ENCODE peak calls at places on chromosomes 12 and 14, in eight cellular contexts. I is osteoblast; W is CD8-positive, alpha-beta T cell; B is right atrium auricular region; T is adrenal gland; C is A549; G is hepatocyte; A is esophagus squamous epithelium. D is an unnamed sample.

GRCh38 chr14:73786632-73786941 is 65.0 kb upstream of the PTGR2 start:
- DNase-seq in I (no peak), W (no peak), B (no peak), T (peak), C (peak), G (peak), A (no peak), D (peak)

GRCh38 chr12:104865080-104865479 is 93.0 kb downstream of the SLC41A2 start:
- DNase-seq in I (no peak), W (no peak), B (no peak), T (no peak), C (no peak), G (no peak), A (no peak), D (no peak)

GRCh38 chr12:13195848-13196301 is 651 bp upstream of the EMP1 start:
- DNase-seq in I (no peak), W (no peak), B (no peak), T (no peak), C (peak), G (peak), A (no peak), D (no peak)

GRCh38 chr12:61188801-61189595 is 1071.2 kb upstream of the USP15 start:
- DNase-seq in I (no peak), W (no peak), B (no peak), T (no peak), C (no peak), G (no peak), A (no peak), D (no peak)

GRCh38 chr14:60640859-60641721 is 8.2 kb downstream of the SIX1 start:
- DNase-seq in I (no peak), W (no peak), B (no peak), T (no peak), C (no peak), G (no peak), A (no peak), D (no peak)

GRCh38 chr14:80570930-80571298 is 359.6 kb upstream of the DIO2 start:
- DNase-seq in I (no peak), W (no peak), B (no peak), T (no peak), C (no peak), G (no peak), A (no peak), D (no peak)

GRCh38 chr14:85528882-85529585 is 910 bp upstream of the FLRT2 start:
- DNase-seq in I (no peak), W (no peak), B (no peak), T (no peak), C (peak), G (peak), A (no peak), D (peak)

GRCh38 chr12:78118486-78118885 is 287.8 kb downstream of the NAV3 start:
- DNase-seq in I (peak), W (no peak), B (no peak), T (no peak), C (no peak), G (no peak), A (no peak), D (no peak)

GRCh38 chr12:79262938-79263337 is 398.4 kb downstream of the SYT1 start:
- DNase-seq in I (no peak), W (no peak), B (no peak), T (no peak), C (no peak), G (no peak), A (no peak), D (peak)

GRCh38 chr12:59736359-59736758 is 140.5 kb downstream of the SLC16A7 start:
- DNase-seq in I (no peak), W (no peak), B (no peak), T (no peak), C (no peak), G (no peak), A (no peak), D (no peak)

GRCh38 chr12:27436029-27436428 is 10.5 kb upstream of the SMCO2 start:
- DNase-seq in I (no peak), W (no peak), B (no peak), T (no peak), C (no peak), G (no peak), A (no peak), D (no peak)

GRCh38 chr12:107443320-107444090 is 242.1 kb upstream of the PWP1 start:
- DNase-seq in I (no peak), W (no peak), B (no peak), T (no peak), C (no peak), G (no peak), A (no peak), D (no peak)

GRCh38 chr14:29663281-29663801 is 264.3 kb downstream of the PRKD1 start:
- DNase-seq in I (no peak), W (no peak), B (no peak), T (no peak), C (no peak), G (no peak), A (no peak), D (peak)

GRCh38 chr12:103334447-103334846 is 161.3 kb downstream of the C12orf42 start:
- DNase-seq in I (no peak), W (no peak), B (no peak), T (no peak), C (no peak), G (no peak), A (no peak), D (no peak)

GRCh38 chr12:87021400-87021799 is 765.2 kb upstream of the MGAT4C start:
- DNase-seq in I (no peak), W (no peak), B (no peak), T (no peak), C (peak), G (no peak), A (no peak), D (no peak)

GRCh38 chr14:104086661-104087461 is 1.4 kb downstream of the ASPG start:
- DNase-seq in I (peak), W (no peak), B (no peak), T (peak), C (no peak), G (peak), A (no peak), D (no peak)

GRCh38 chr12:113852695-113853490 is 113.2 kb downstream of the RBM19 start:
- DNase-seq in I (peak), W (no peak), B (no peak), T (no peak), C (no peak), G (no peak), A (no peak), D (no peak)

GRCh38 chr14:61128382-61129167 is 147.5 kb downstream of the SLC38A6 start:
- DNase-seq in I (peak), W (no peak), B (no peak), T (no peak), C (no peak), G (no peak), A (no peak), D (no peak)

GRCh38 chr12:53659011-53659551 is 16.8 kb downstream of the ATP5MC2 start:
- DNase-seq in I (peak), W (no peak), B (peak), T (peak), C (peak), G (peak), A (no peak), D (peak)

GRCh38 chr12:22530-23201 is 43.9 kb upstream of the IQSEC3 start:
- DNase-seq in I (peak), W (no peak), B (no peak), T (no peak), C (no peak), G (no peak), A (no peak), D (no peak)

GRCh38 chr14:32404784-32405573 is 75.9 kb downstream of the AKAP6 start:
- DNase-seq in I (no peak), W (no peak), B (no peak), T (no peak), C (no peak), G (no peak), A (no peak), D (no peak)

GRCh38 chr12:105523164-105524057 is 192.9 kb downstream of the C12orf75 start:
- DNase-seq in I (peak), W (no peak), B (peak), T (peak), C (no peak), G (peak), A (peak), D (peak)

GRCh38 chr14:21248739-21249411 is 20.4 kb downstream of the HNRNPC start:
- DNase-seq in I (no peak), W (no peak), B (no peak), T (no peak), C (no peak), G (no peak), A (no peak), D (no peak)

GRCh38 chr12:108854055-108854452 is 3.3 kb downstream of the SSH1 start:
- DNase-seq in I (peak), W (no peak), B (peak), T (peak), C (peak), G (peak), A (no peak), D (peak)
- TF ChIP-seq CTCF in I (peak), W (no peak), B (no peak), T (peak), C (peak), G (peak), A (no peak), D (peak)

GRCh38 chr12:68223067-68223747 is 2.4 kb downstream of the IL26 start:
- DNase-seq in I (peak), W (peak), B (peak), T (peak), C (peak), G (peak), A (no peak), D (peak)
- H3K4me3 ChIP-seq in I (peak), W (no peak), B (no peak), T (no peak), C (no peak), G (no peak), A (no peak), D (peak)

GRCh38 chr12:4856556-4856955 is 53.1 kb upstream of the KCNA1 start:
- DNase-seq in I (no peak), W (no peak), B (no peak), T (no peak), C (no peak), G (no peak), A (no peak), D (no peak)

GRCh38 chr12:4858385-4858784 is 51.3 kb upstream of the KCNA1 start:
- DNase-seq in I (no peak), W (no peak), B (no peak), T (no peak), C (no peak), G (peak), A (no peak), D (no peak)

GRCh38 chr12:4857472-4858291 is 52.0 kb upstream of the KCNA1 start:
- DNase-seq in I (peak), W (peak), B (peak), T (peak), C (peak), G (peak), A (no peak), D (peak)

GRCh38 chr12:4862809-4863208 is 46.9 kb upstream of the KCNA1 start:
- DNase-seq in I (no peak), W (no peak), B (no peak), T (no peak), C (no peak), G (no peak), A (no peak), D (no peak)

GRCh38 chr12:4859478-4860210 is 50.1 kb upstream of the KCNA1 start:
- DNase-seq in I (no peak), W (no peak), B (no peak), T (no peak), C (no peak), G (no peak), A (no peak), D (no peak)
- TF ChIP-seq CTCF in I (no peak), W (no peak), B (no peak), T (no peak), C (no peak), G (no peak), A (no peak), D (no peak)

GRCh38 chr12:6871052-6871957 is 1.8 kb downstream of the SPSB2 start:
- DNase-seq in I (peak), W (no peak), B (no peak), T (peak), C (peak), G (peak), A (no peak), D (peak)
- H3K4me3 ChIP-seq in I (peak), W (peak), B (no peak), T (peak), C (peak), G (peak), A (peak), D (peak)

GRCh38 chr12:67998379-67998778 is 9.1 kb downstream of the IFNG-AS1 start:
- DNase-seq in I (no peak), W (no peak), B (no peak), T (no peak), C (no peak), G (no peak), A (no peak), D (no peak)
- TF ChIP-seq CTCF in I (no peak), W (no peak), B (no peak), T (no peak), C (no peak), G (no peak), A (no peak), D (no peak)

GRCh38 chr14:102940729-102941362 is 18.4 kb downstream of the AMN start:
- DNase-seq in I (peak), W (no peak), B (no peak), T (no peak), C (no peak), G (no peak), A (no peak), D (no peak)
- H3K4me3 ChIP-seq in I (no peak), W (no peak), B (no peak), T (no peak), C (no peak), G (no peak), A (no peak), D (no peak)

GRCh38 chr14:105200641-105201040 is 19.5 kb upstream of the NUDT14 start:
- DNase-seq in I (no peak), W (no peak), B (no peak), T (no peak), C (no peak), G (no peak), A (no peak), D (no peak)

GRCh38 chr14:105197274-105197673 is 16.2 kb upstream of the NUDT14 start:
- DNase-seq in I (no peak), W (no peak), B (peak), T (no peak), C (peak), G (peak), A (no peak), D (peak)

GRCh38 chr14:105200074-105200473 is 19.0 kb upstream of the NUDT14 start:
- DNase-seq in I (no peak), W (no peak), B (no peak), T (no peak), C (no peak), G (no peak), A (no peak), D (no peak)

GRCh38 chr14:105199093-105199492 is 18.0 kb upstream of the NUDT14 start:
- DNase-seq in I (peak), W (no peak), B (no peak), T (no peak), C (no peak), G (no peak), A (no peak), D (peak)

DNA sequence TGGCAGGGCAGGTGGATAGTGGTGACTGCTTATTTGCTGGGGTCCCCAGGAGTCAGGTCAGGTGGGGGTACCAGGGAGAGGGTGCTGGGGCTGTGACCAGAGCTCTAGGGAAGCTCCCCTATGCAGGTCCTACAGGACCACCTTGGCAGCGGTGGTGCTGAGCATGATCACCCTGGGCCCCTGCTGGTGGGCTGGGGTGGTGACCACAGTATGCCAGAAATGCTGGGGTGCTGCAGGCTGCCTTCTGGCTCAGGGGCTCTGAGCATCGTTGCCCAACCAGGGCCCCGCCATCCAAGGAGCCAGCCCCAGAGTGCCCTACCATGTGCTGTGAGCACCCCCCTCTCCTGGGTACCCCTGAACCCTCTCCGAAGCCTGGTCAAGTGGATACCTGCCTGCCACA is 17.5 kb upstream of the NUDT14 start:
- DNase-seq in I (no peak), W (no peak), B (no peak), T (no peak), C (no peak), G (no peak), A (no peak), D (no peak)
- TF ChIP-seq CTCF in I (no peak), W (no peak), B (no peak), T (no peak), C (no peak), G (no peak), A (no peak), D (no peak)